ENCODE peak calls at places on chromosome 21, in ten cellular contexts. B, S, E, V, W, M, X, I, T and C are unnamed samples.

GRCh38 chr21:23899561-23899960 is 1707.7 kb downstream of the MRPL39 start:
- DNase-seq in B (no peak), S (no peak), E (no peak), V (no peak), W (no peak), M (no peak), X (no peak), I (no peak), T (no peak), C (no peak)

GRCh38 chr21:29904359-29905282 is 35.2 kb downstream of the GRIK1 start:
- DNase-seq in B (no peak), S (no peak), E (no peak), V (no peak), W (peak; percentile 52), M (no peak), X (no peak), I (no peak), T (peak; percentile 26), C (no peak)

GRCh38 chr21:34129971-34130597 is 56.7 kb downstream of the MRPS6 start:
- DNase-seq in B (no peak), S (peak; percentile 57), E (no peak), V (no peak), W (peak; percentile 33), M (no peak), X (peak; percentile 48), I (no peak), T (no peak), C (no peak)

GRCh38 chr21:15729346-15729673 is 472 bp upstream of the USP25 start:
- DNase-seq in B (no peak), S (no peak), E (no peak), V (no peak), W (no peak), M (no peak), X (peak; percentile 22), I (no peak), T (no peak), C (peak; percentile 12)

GRCh38 chr21:33374080-33374873 is 28.9 kb upstream of the IFNGR2 start:
- DNase-seq in B (peak; percentile 49), S (peak; percentile 42), E (no peak), V (no peak), W (peak; percentile 77), M (peak; percentile 63), X (peak; percentile 58), I (no peak), T (peak; percentile 77), C (no peak)

GRCh38 chr21:43306391-43306790 is 120.5 kb downstream of the SIK1 start:
- DNase-seq in B (peak; percentile 60), S (no peak), E (no peak), V (no peak), W (no peak), M (no peak), X (no peak), I (no peak), T (no peak), C (no peak)

GRCh38 chr21:42681296-42682206 is 28.1 kb downstream of the PDE9A start:
- DNase-seq in B (no peak), S (no peak), E (no peak), V (no peak), W (no peak), M (no peak), X (no peak), I (peak; percentile 25), T (no peak), C (no peak)

GRCh38 chr21:38875694-38876492 is 70.2 kb downstream of the ETS2 start:
- DNase-seq in B (no peak), S (peak; percentile 21), E (no peak), V (no peak), W (no peak), M (no peak), X (peak; percentile 57), I (no peak), T (no peak), C (no peak)

GRCh38 chr21:19507682-19508260 is 1104.2 kb upstream of the TMPRSS15 start:
- DNase-seq in B (no peak), S (no peak), E (no peak), V (no peak), W (peak; percentile 26), M (no peak), X (no peak), I (no peak), T (peak; percentile 7), C (no peak)

GRCh38 chr21:36257657-36258056 is 62.3 kb upstream of the MORC3 start:
- DNase-seq in B (no peak), S (no peak), E (no peak), V (no peak), W (no peak), M (no peak), X (no peak), I (no peak), T (no peak), C (no peak)

GRCh38 chr21:36260030-36260787 is 59.8 kb upstream of the MORC3 start:
- DNase-seq in B (no peak), S (peak; percentile 57), E (no peak), V (no peak), W (peak; percentile 74), M (peak; percentile 48), X (peak; percentile 73), I (no peak), T (peak; percentile 71), C (peak; percentile 67)

GRCh38 chr21:36261459-36261858 is 58.5 kb upstream of the MORC3 start:
- DNase-seq in B (no peak), S (no peak), E (no peak), V (no peak), W (no peak), M (no peak), X (no peak), I (no peak), T (no peak), C (no peak)

GRCh38 chr21:36263797-36264196 is 56.2 kb upstream of the MORC3 start:
- DNase-seq in B (no peak), S (no peak), E (no peak), V (no peak), W (no peak), M (no peak), X (no peak), I (no peak), T (no peak), C (no peak)

DNA sequence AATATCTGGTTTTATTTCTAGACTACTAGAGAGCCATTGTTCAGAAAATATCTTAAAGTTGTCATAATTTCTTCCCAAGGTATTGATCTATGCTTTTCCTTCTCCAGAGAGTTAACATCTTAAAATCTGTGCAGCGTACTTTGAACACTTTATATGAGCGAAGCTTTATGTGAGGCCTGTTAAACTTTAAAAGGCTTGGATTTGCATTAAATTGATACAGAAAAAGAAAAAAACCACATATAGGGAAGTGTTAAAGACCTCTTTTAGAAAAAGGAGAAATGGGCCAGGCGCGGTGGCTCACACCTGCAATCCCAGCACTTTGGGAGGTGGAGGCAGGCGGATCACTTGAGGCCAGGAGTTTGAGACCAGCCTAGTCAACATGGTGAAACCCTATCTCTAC is 59.2 kb upstream of the MORC3 start:
- DNase-seq in B (no peak), S (no peak), E (no peak), V (no peak), W (no peak), M (no peak), X (no peak), I (no peak), T (no peak), C (no peak)
- TF ChIP-seq CTCF in B (no peak), S (no peak), E (no peak), V (no peak), W (no peak), M (peak; percentile 4), X (no peak), I (no peak), T (no peak), C (no peak)

DNA sequence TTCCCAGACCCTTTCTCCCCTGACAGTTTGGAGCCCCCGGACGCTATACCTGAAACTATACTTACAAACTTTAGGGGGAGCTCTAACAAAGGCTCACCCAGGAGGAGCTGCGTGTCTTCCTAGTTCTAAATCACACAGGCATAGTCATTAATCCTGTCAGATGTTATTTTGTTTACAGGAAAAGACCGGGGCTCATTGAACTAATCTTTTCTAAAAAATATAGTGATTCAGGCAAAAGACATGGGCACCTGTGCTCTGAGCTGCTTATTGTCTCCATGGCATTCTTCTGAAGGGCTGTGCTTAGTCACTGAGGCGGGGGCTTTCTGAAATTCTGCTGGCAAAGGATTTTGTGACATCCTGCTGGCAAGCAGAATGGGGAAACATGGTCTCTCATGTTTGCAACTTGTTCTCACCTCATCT is 1577.0 kb downstream of the NCAM2 start:
- DNase-seq in B (no peak), S (no peak), E (no peak), V (no peak), W (peak; percentile 21), M (no peak), X (no peak), I (no peak), T (no peak), C (no peak)
- TF ChIP-seq CTCF in B (no peak), S (peak; percentile 12), E (no peak), V (peak; percentile 39), W (peak; percentile 15), M (no peak), X (no peak), I (no peak), T (no peak), C (no peak)

GRCh38 chr21:36860736-36861594 is 105.5 kb downstream of the HLCS start:
- DNase-seq in B (no peak), S (no peak), E (no peak), V (no peak), W (peak; percentile 37), M (peak; percentile 28), X (peak; percentile 79), I (no peak), T (no peak), C (no peak)
- TF ChIP-seq CTCF in B (no peak), S (no peak), E (no peak), V (no peak), W (no peak), M (no peak), X (no peak), I (no peak), T (no peak), C (no peak)

GRCh38 chr21:37119421-37120218 is 46.6 kb downstream of the TTC3 start:
- DNase-seq in B (no peak), S (no peak), E (no peak), V (no peak), W (peak; percentile 8), M (no peak), X (no peak), I (no peak), T (no peak), C (no peak)
- TF ChIP-seq CTCF in B (no peak), S (no peak), E (no peak), V (no peak), W (no peak), M (no peak), X (no peak), I (no peak), T (no peak), C (no peak)